ENCODE peak calls at places on chromosomes 5 and 9, in ten cellular contexts. One of them, this sample, is unnamed.

GRCh38 chr9:123828449-123828848 is 101.5 kb downstream of the DENND1A start:
- DNase-seq in tibial nerve: no peak
- DNase-seq in heart left ventricle: no peak
- DNase-seq in body of pancreas: no peak
- DNase-seq in gastrocnemius medialis: no peak
- DNase-seq in A549: peak
- DNase-seq in endothelial cell of umbilical vein: no peak
- DNase-seq in lower leg skin: no peak
- DNase-seq in transverse colon: no peak
- DNase-seq in K562: no peak
- DNase-seq in this sample: no peak

GRCh38 chr5:109959652-109960051 is 269.9 kb downstream of the MAN2A1 start:
- DNase-seq in gastrocnemius medialis: no peak
- DNase-seq in body of pancreas: no peak
- DNase-seq in endothelial cell of umbilical vein: no peak
- DNase-seq in lower leg skin: no peak
- DNase-seq in A549: peak
- DNase-seq in K562: peak
- DNase-seq in heart left ventricle: no peak
- DNase-seq in transverse colon: no peak
- DNase-seq in tibial nerve: no peak
- DNase-seq in this sample: no peak

GRCh38 chr9:128107260-128107970 is 20.1 kb downstream of the PTGES2 start:
- DNase-seq in tibial nerve: no peak
- DNase-seq in transverse colon: no peak
- DNase-seq in A549: no peak
- DNase-seq in lower leg skin: no peak
- DNase-seq in K562: no peak
- DNase-seq in endothelial cell of umbilical vein: no peak
- DNase-seq in heart left ventricle: no peak
- DNase-seq in body of pancreas: no peak
- DNase-seq in gastrocnemius medialis: peak
- DNase-seq in this sample: peak

GRCh38 chr5:158769702-158770101 is 330.0 kb downstream of the EBF1 start:
- DNase-seq in lower leg skin: no peak
- DNase-seq in body of pancreas: no peak
- DNase-seq in K562: no peak
- DNase-seq in gastrocnemius medialis: no peak
- DNase-seq in endothelial cell of umbilical vein: no peak
- DNase-seq in tibial nerve: no peak
- DNase-seq in heart left ventricle: no peak
- DNase-seq in A549: no peak
- DNase-seq in transverse colon: no peak
- DNase-seq in this sample: no peak

GRCh38 chr5:150134198-150134588 is 21.5 kb downstream of the PDGFRB start:
- DNase-seq in K562: no peak
- DNase-seq in body of pancreas: no peak
- DNase-seq in lower leg skin: no peak
- DNase-seq in heart left ventricle: no peak
- DNase-seq in endothelial cell of umbilical vein: peak
- DNase-seq in A549: no peak
- DNase-seq in transverse colon: no peak
- DNase-seq in tibial nerve: no peak
- DNase-seq in gastrocnemius medialis: no peak
- DNase-seq in this sample: no peak

GRCh38 chr5:36457511-36458260 is 148.7 kb upstream of the SLC1A3 start:
- DNase-seq in A549: no peak
- DNase-seq in endothelial cell of umbilical vein: no peak
- DNase-seq in tibial nerve: no peak
- DNase-seq in body of pancreas: no peak
- DNase-seq in transverse colon: no peak
- DNase-seq in gastrocnemius medialis: no peak
- DNase-seq in K562: no peak
- DNase-seq in heart left ventricle: no peak
- DNase-seq in lower leg skin: no peak
- DNase-seq in this sample: no peak

GRCh38 chr9:128523199-128523925 is 18.8 kb downstream of the GLE1 start:
- DNase-seq in body of pancreas: no peak
- DNase-seq in gastrocnemius medialis: no peak
- DNase-seq in endothelial cell of umbilical vein: peak
- DNase-seq in transverse colon: no peak
- DNase-seq in heart left ventricle: no peak
- DNase-seq in K562: no peak
- DNase-seq in A549: no peak
- DNase-seq in tibial nerve: peak
- DNase-seq in lower leg skin: no peak
- DNase-seq in this sample: peak

GRCh38 chr9:37144762-37145161 is 24.4 kb downstream of the ZCCHC7 start:
- DNase-seq in lower leg skin: no peak
- DNase-seq in transverse colon: no peak
- DNase-seq in tibial nerve: no peak
- DNase-seq in body of pancreas: no peak
- DNase-seq in K562: no peak
- DNase-seq in heart left ventricle: no peak
- DNase-seq in endothelial cell of umbilical vein: peak
- DNase-seq in gastrocnemius medialis: no peak
- DNase-seq in A549: no peak
- DNase-seq in this sample: no peak

GRCh38 chr5:171157775-171158174 is 151.3 kb upstream of the TLX3 start:
- DNase-seq in tibial nerve: no peak
- DNase-seq in body of pancreas: no peak
- DNase-seq in endothelial cell of umbilical vein: no peak
- DNase-seq in K562: no peak
- DNase-seq in heart left ventricle: no peak
- DNase-seq in gastrocnemius medialis: no peak
- DNase-seq in transverse colon: no peak
- DNase-seq in lower leg skin: no peak
- DNase-seq in A549: no peak
- DNase-seq in this sample: no peak

GRCh38 chr5:64612349-64612961 is 77.8 kb upstream of the SHISAL2B start:
- DNase-seq in tibial nerve: peak
- DNase-seq in lower leg skin: no peak
- DNase-seq in endothelial cell of umbilical vein: peak
- DNase-seq in gastrocnemius medialis: no peak
- DNase-seq in transverse colon: no peak
- DNase-seq in A549: peak
- DNase-seq in K562: peak
- DNase-seq in body of pancreas: peak
- DNase-seq in heart left ventricle: no peak
- DNase-seq in this sample: peak

GRCh38 chr5:7488734-7489133 is 92.8 kb downstream of the ADCY2 start:
- DNase-seq in body of pancreas: no peak
- DNase-seq in gastrocnemius medialis: no peak
- DNase-seq in endothelial cell of umbilical vein: no peak
- DNase-seq in A549: no peak
- DNase-seq in tibial nerve: no peak
- DNase-seq in lower leg skin: no peak
- DNase-seq in transverse colon: no peak
- DNase-seq in K562: no peak
- DNase-seq in heart left ventricle: no peak
- DNase-seq in this sample: no peak

GRCh38 chr5:131417240-131417869 is 153.5 kb downstream of the CDC42SE2 start:
- DNase-seq in gastrocnemius medialis: peak
- DNase-seq in K562: peak
- DNase-seq in heart left ventricle: peak
- DNase-seq in body of pancreas: peak
- DNase-seq in A549: peak
- DNase-seq in transverse colon: peak
- DNase-seq in endothelial cell of umbilical vein: peak
- DNase-seq in tibial nerve: peak
- DNase-seq in lower leg skin: peak
- DNase-seq in this sample: peak

GRCh38 chr5:55172937-55173695 is at the start of gene CDC20B:
- DNase-seq in gastrocnemius medialis: peak
- DNase-seq in transverse colon: peak
- DNase-seq in K562: peak
- DNase-seq in A549: peak
- DNase-seq in body of pancreas: peak
- DNase-seq in lower leg skin: peak
- DNase-seq in heart left ventricle: peak
- DNase-seq in endothelial cell of umbilical vein: peak
- DNase-seq in tibial nerve: peak
- DNase-seq in this sample: peak

GRCh38 chr5:103243665-103244064 is 14.9 kb upstream of the MACIR start:
- DNase-seq in lower leg skin: no peak
- DNase-seq in gastrocnemius medialis: no peak
- DNase-seq in tibial nerve: no peak
- DNase-seq in endothelial cell of umbilical vein: no peak
- DNase-seq in transverse colon: no peak
- DNase-seq in A549: no peak
- DNase-seq in heart left ventricle: no peak
- DNase-seq in K562: no peak
- DNase-seq in body of pancreas: no peak
- DNase-seq in this sample: no peak

GRCh38 chr9:2613730-2614271 is 7.8 kb upstream of the VLDLR start:
- DNase-seq in A549: no peak
- DNase-seq in heart left ventricle: no peak
- DNase-seq in endothelial cell of umbilical vein: no peak
- DNase-seq in tibial nerve: no peak
- DNase-seq in lower leg skin: no peak
- DNase-seq in transverse colon: no peak
- DNase-seq in K562: no peak
- DNase-seq in gastrocnemius medialis: no peak
- DNase-seq in body of pancreas: peak
- DNase-seq in this sample: no peak

GRCh38 chr9:109816490-109816889 is 36.5 kb downstream of the PALM2AKAP2 start:
- DNase-seq in transverse colon: no peak
- DNase-seq in tibial nerve: no peak
- DNase-seq in A549: peak
- DNase-seq in heart left ventricle: no peak
- DNase-seq in lower leg skin: no peak
- DNase-seq in K562: no peak
- DNase-seq in endothelial cell of umbilical vein: peak
- DNase-seq in body of pancreas: peak
- DNase-seq in gastrocnemius medialis: peak
- DNase-seq in this sample: no peak

GRCh38 chr9:87201316-87201715 is 254.0 kb upstream of the GAS1 start:
- DNase-seq in heart left ventricle: no peak
- DNase-seq in lower leg skin: no peak
- DNase-seq in transverse colon: no peak
- DNase-seq in K562: no peak
- DNase-seq in gastrocnemius medialis: no peak
- DNase-seq in A549: no peak
- DNase-seq in tibial nerve: no peak
- DNase-seq in body of pancreas: no peak
- DNase-seq in endothelial cell of umbilical vein: no peak
- DNase-seq in this sample: no peak

DNA sequence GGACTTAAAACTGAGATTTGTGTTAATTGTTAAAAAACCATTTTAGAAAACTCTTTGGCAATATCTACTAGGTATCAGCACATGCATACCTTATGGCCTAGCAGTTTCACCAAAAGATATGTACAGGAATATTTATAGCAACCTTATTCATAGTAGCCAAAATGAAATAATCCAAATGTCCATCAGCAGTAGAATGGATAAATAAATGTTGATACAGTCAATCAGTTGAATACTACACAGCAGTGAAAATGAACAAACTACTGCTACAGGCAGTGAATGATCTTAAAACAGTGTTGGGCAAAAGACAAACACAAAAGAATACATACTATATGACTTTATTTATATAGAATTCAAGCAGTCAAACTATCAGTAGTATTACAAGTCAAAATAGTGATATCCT is 16.4 kb downstream of the RFESD start:
- DNase-seq in endothelial cell of umbilical vein: no peak
- DNase-seq in tibial nerve: no peak
- DNase-seq in heart left ventricle: no peak
- DNase-seq in gastrocnemius medialis: no peak
- DNase-seq in K562: no peak
- DNase-seq in A549: no peak
- DNase-seq in body of pancreas: no peak
- DNase-seq in transverse colon: no peak
- DNase-seq in lower leg skin: no peak
- DNase-seq in this sample: no peak
- TF ChIP-seq POLR2A in endothelial cell of umbilical vein: no peak
- TF ChIP-seq POLR2A in tibial nerve: no peak
- TF ChIP-seq POLR2A in heart left ventricle: no peak
- TF ChIP-seq POLR2A in gastrocnemius medialis: no peak
- TF ChIP-seq POLR2A in K562: peak
- TF ChIP-seq POLR2A in A549: no peak
- TF ChIP-seq POLR2A in body of pancreas: no peak
- TF ChIP-seq POLR2A in transverse colon: no peak
- TF ChIP-seq POLR2A in lower leg skin: no peak
- TF ChIP-seq POLR2A in this sample: no peak

GRCh38 chr5:122498163-122498562 is 186.1 kb downstream of the SNCAIP start:
- DNase-seq in lower leg skin: no peak
- DNase-seq in tibial nerve: no peak
- DNase-seq in transverse colon: no peak
- DNase-seq in endothelial cell of umbilical vein: no peak
- DNase-seq in A549: no peak
- DNase-seq in gastrocnemius medialis: no peak
- DNase-seq in heart left ventricle: no peak
- DNase-seq in K562: no peak
- DNase-seq in body of pancreas: no peak
- DNase-seq in this sample: peak
- TF ChIP-seq CTCF in lower leg skin: no peak
- TF ChIP-seq CTCF in tibial nerve: no peak
- TF ChIP-seq CTCF in transverse colon: peak
- TF ChIP-seq CTCF in endothelial cell of umbilical vein: no peak
- TF ChIP-seq CTCF in A549: no peak
- TF ChIP-seq CTCF in gastrocnemius medialis: no peak
- TF ChIP-seq CTCF in heart left ventricle: no peak
- TF ChIP-seq CTCF in K562: no peak
- TF ChIP-seq CTCF in body of pancreas: no peak
- TF ChIP-seq CTCF in this sample: peak

GRCh38 chr5:76664065-76664464 is 40.9 kb upstream of the F2RL2 start:
- DNase-seq in gastrocnemius medialis: no peak
- DNase-seq in heart left ventricle: no peak
- DNase-seq in transverse colon: no peak
- DNase-seq in endothelial cell of umbilical vein: no peak
- DNase-seq in body of pancreas: no peak
- DNase-seq in A549: no peak
- DNase-seq in K562: no peak
- DNase-seq in tibial nerve: no peak
- DNase-seq in lower leg skin: no peak
- DNase-seq in this sample: no peak
- TF ChIP-seq POLR2A in gastrocnemius medialis: no peak
- TF ChIP-seq POLR2A in heart left ventricle: no peak
- TF ChIP-seq POLR2A in transverse colon: no peak
- TF ChIP-seq POLR2A in endothelial cell of umbilical vein: no peak
- TF ChIP-seq POLR2A in body of pancreas: no peak
- TF ChIP-seq POLR2A in A549: no peak
- TF ChIP-seq POLR2A in K562: no peak
- TF ChIP-seq POLR2A in tibial nerve: no peak
- TF ChIP-seq POLR2A in lower leg skin: no peak
- TF ChIP-seq POLR2A in this sample: no peak

DNA sequence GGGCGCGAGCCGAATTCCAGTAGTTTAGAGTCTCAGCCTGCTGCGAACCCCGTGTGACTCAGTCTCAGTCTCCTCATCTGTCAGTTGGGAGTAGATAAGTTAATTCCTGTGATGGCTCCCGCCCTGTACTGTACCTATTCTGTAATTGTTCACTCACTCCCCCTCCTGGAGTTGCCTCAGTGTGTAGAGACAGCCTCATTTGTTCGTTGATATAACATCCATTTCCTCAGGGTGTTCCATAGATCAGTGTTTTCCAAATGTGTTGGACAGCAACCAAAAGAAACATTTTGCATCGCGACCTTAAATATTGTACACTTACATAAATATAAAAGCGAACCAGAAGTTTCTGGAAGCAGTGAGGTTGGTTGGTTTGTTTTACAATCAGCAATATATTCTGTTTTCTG is 680 bp downstream of the NFX1 start:
- DNase-seq in tibial nerve: no peak
- DNase-seq in gastrocnemius medialis: no peak
- DNase-seq in transverse colon: no peak
- DNase-seq in heart left ventricle: no peak
- DNase-seq in K562: no peak
- DNase-seq in endothelial cell of umbilical vein: peak
- DNase-seq in body of pancreas: no peak
- DNase-seq in lower leg skin: no peak
- DNase-seq in A549: no peak
- DNase-seq in this sample: no peak
- TF ChIP-seq CTCF in tibial nerve: no peak
- TF ChIP-seq CTCF in gastrocnemius medialis: no peak
- TF ChIP-seq CTCF in transverse colon: no peak
- TF ChIP-seq CTCF in heart left ventricle: no peak
- TF ChIP-seq CTCF in K562: no peak
- TF ChIP-seq CTCF in endothelial cell of umbilical vein: no peak
- TF ChIP-seq CTCF in body of pancreas: no peak
- TF ChIP-seq CTCF in lower leg skin: no peak
- TF ChIP-seq CTCF in A549: no peak
- TF ChIP-seq CTCF in this sample: no peak